ENCODE peak calls at places on chromosomes 3 and 15, in eight cellular contexts. One of them, this sample, is unnamed.

GRCh38 chr3:30131171-30131570 is 475.2 kb upstream of the TGFBR2 start:
- DNase-seq in glutamatergic neuron: no peak
- DNase-seq in dermis blood vessel endothelial cell: peak; percentile 9
- DNase-seq in erythroblast: peak; percentile 53
- DNase-seq in stimulated activated naive B cell treated with anti-CD40 and anti-IgM and Interleukin-4, amounts not matched to agents 10 μg/mL and 1 μg/mL and 100 μg/mL, for 72 hours: no peak
- DNase-seq in sciatic nerve: no peak
- DNase-seq in NCI-H1092 treated with DMSO at 0.1 percent for 48 hours: peak; percentile 22
- DNase-seq in WTC11: no peak
- DNase-seq in this sample: peak; percentile 78

GRCh38 chr15:88844749-88845386 is 41.6 kb downstream of the ACAN start:
- DNase-seq in glutamatergic neuron: no peak
- DNase-seq in dermis blood vessel endothelial cell: no peak
- DNase-seq in erythroblast: no peak
- DNase-seq in stimulated activated naive B cell treated with anti-CD40 and anti-IgM and Interleukin-4, amounts not matched to agents 10 μg/mL and 1 μg/mL and 100 μg/mL, for 72 hours: no peak
- DNase-seq in sciatic nerve: no peak
- DNase-seq in NCI-H1092 treated with DMSO at 0.1 percent for 48 hours: no peak
- DNase-seq in WTC11: no peak
- DNase-seq in this sample: no peak

GRCh38 chr3:16050641-16051467 is 123.6 kb upstream of the GALNT15 start:
- DNase-seq in glutamatergic neuron: no peak
- DNase-seq in dermis blood vessel endothelial cell: peak; percentile 95
- DNase-seq in erythroblast: no peak
- DNase-seq in stimulated activated naive B cell treated with anti-CD40 and anti-IgM and Interleukin-4, amounts not matched to agents 10 μg/mL and 1 μg/mL and 100 μg/mL, for 72 hours: no peak
- DNase-seq in sciatic nerve: no peak
- DNase-seq in NCI-H1092 treated with DMSO at 0.1 percent for 48 hours: no peak
- DNase-seq in WTC11: no peak
- DNase-seq in this sample: no peak

GRCh38 chr3:171811059-171811912 is 1.0 kb upstream of the PLD1 start:
- DNase-seq in glutamatergic neuron: no peak
- DNase-seq in dermis blood vessel endothelial cell: no peak
- DNase-seq in erythroblast: peak; percentile 82
- DNase-seq in stimulated activated naive B cell treated with anti-CD40 and anti-IgM and Interleukin-4, amounts not matched to agents 10 μg/mL and 1 μg/mL and 100 μg/mL, for 72 hours: no peak
- DNase-seq in sciatic nerve: no peak
- DNase-seq in NCI-H1092 treated with DMSO at 0.1 percent for 48 hours: no peak
- DNase-seq in WTC11: no peak
- DNase-seq in this sample: peak; percentile 70

GRCh38 chr3:157572559-157573270 is 69.5 kb upstream of the VEPH1 start:
- DNase-seq in glutamatergic neuron: no peak
- DNase-seq in dermis blood vessel endothelial cell: peak; percentile 88
- DNase-seq in erythroblast: peak; percentile 74
- DNase-seq in stimulated activated naive B cell treated with anti-CD40 and anti-IgM and Interleukin-4, amounts not matched to agents 10 μg/mL and 1 μg/mL and 100 μg/mL, for 72 hours: no peak
- DNase-seq in sciatic nerve: no peak
- DNase-seq in NCI-H1092 treated with DMSO at 0.1 percent for 48 hours: peak; percentile 36
- DNase-seq in WTC11: peak; percentile 42
- DNase-seq in this sample: peak; percentile 73

GRCh38 chr3:127546970-127547733 is 43.4 kb downstream of the TPRA1 start:
- DNase-seq in glutamatergic neuron: no peak
- DNase-seq in dermis blood vessel endothelial cell: no peak
- DNase-seq in erythroblast: no peak
- DNase-seq in stimulated activated naive B cell treated with anti-CD40 and anti-IgM and Interleukin-4, amounts not matched to agents 10 μg/mL and 1 μg/mL and 100 μg/mL, for 72 hours: no peak
- DNase-seq in sciatic nerve: no peak
- DNase-seq in NCI-H1092 treated with DMSO at 0.1 percent for 48 hours: no peak
- DNase-seq in WTC11: peak; percentile 34
- DNase-seq in this sample: no peak

GRCh38 chr3:134040066-134040465 is 10.3 kb upstream of the SLCO2A1 start:
- DNase-seq in glutamatergic neuron: no peak
- DNase-seq in dermis blood vessel endothelial cell: no peak
- DNase-seq in erythroblast: no peak
- DNase-seq in stimulated activated naive B cell treated with anti-CD40 and anti-IgM and Interleukin-4, amounts not matched to agents 10 μg/mL and 1 μg/mL and 100 μg/mL, for 72 hours: no peak
- DNase-seq in sciatic nerve: no peak
- DNase-seq in NCI-H1092 treated with DMSO at 0.1 percent for 48 hours: no peak
- DNase-seq in WTC11: no peak
- DNase-seq in this sample: no peak

GRCh38 chr3:14413381-14414071 is 11.1 kb downstream of the SLC6A6 start:
- DNase-seq in glutamatergic neuron: no peak
- DNase-seq in dermis blood vessel endothelial cell: no peak
- DNase-seq in erythroblast: no peak
- DNase-seq in stimulated activated naive B cell treated with anti-CD40 and anti-IgM and Interleukin-4, amounts not matched to agents 10 μg/mL and 1 μg/mL and 100 μg/mL, for 72 hours: no peak
- DNase-seq in sciatic nerve: no peak
- DNase-seq in NCI-H1092 treated with DMSO at 0.1 percent for 48 hours: no peak
- DNase-seq in WTC11: peak; percentile 54
- DNase-seq in this sample: no peak

GRCh38 chr3:24550588-24550987 is 55.9 kb upstream of the THRB start:
- DNase-seq in glutamatergic neuron: no peak
- DNase-seq in dermis blood vessel endothelial cell: no peak
- DNase-seq in erythroblast: no peak
- DNase-seq in stimulated activated naive B cell treated with anti-CD40 and anti-IgM and Interleukin-4, amounts not matched to agents 10 μg/mL and 1 μg/mL and 100 μg/mL, for 72 hours: no peak
- DNase-seq in sciatic nerve: no peak
- DNase-seq in NCI-H1092 treated with DMSO at 0.1 percent for 48 hours: no peak
- DNase-seq in WTC11: no peak
- DNase-seq in this sample: no peak

GRCh38 chr15:75731248-75732100 is 18.8 kb upstream of the CSPG4 start:
- DNase-seq in glutamatergic neuron: no peak
- DNase-seq in dermis blood vessel endothelial cell: peak; percentile 32
- DNase-seq in erythroblast: no peak
- DNase-seq in stimulated activated naive B cell treated with anti-CD40 and anti-IgM and Interleukin-4, amounts not matched to agents 10 μg/mL and 1 μg/mL and 100 μg/mL, for 72 hours: no peak
- DNase-seq in sciatic nerve: peak; percentile 77
- DNase-seq in NCI-H1092 treated with DMSO at 0.1 percent for 48 hours: peak; percentile 3
- DNase-seq in WTC11: peak; percentile 40
- DNase-seq in this sample: no peak

GRCh38 chr3:169662215-169663070 is 1.1 kb downstream of the MECOM start:
- DNase-seq in glutamatergic neuron: peak; percentile 81
- DNase-seq in dermis blood vessel endothelial cell: peak; percentile 89
- DNase-seq in erythroblast: peak; percentile 81
- DNase-seq in stimulated activated naive B cell treated with anti-CD40 and anti-IgM and Interleukin-4, amounts not matched to agents 10 μg/mL and 1 μg/mL and 100 μg/mL, for 72 hours: peak; percentile 42
- DNase-seq in sciatic nerve: peak; percentile 74
- DNase-seq in NCI-H1092 treated with DMSO at 0.1 percent for 48 hours: peak; percentile 91
- DNase-seq in WTC11: peak; percentile 90
- DNase-seq in this sample: peak; percentile 74

GRCh38 chr3:105715372-105715771 is 153.4 kb downstream of the CBLB start:
- DNase-seq in glutamatergic neuron: no peak
- DNase-seq in dermis blood vessel endothelial cell: peak; percentile 48
- DNase-seq in erythroblast: no peak
- DNase-seq in stimulated activated naive B cell treated with anti-CD40 and anti-IgM and Interleukin-4, amounts not matched to agents 10 μg/mL and 1 μg/mL and 100 μg/mL, for 72 hours: no peak
- DNase-seq in sciatic nerve: no peak
- DNase-seq in NCI-H1092 treated with DMSO at 0.1 percent for 48 hours: no peak
- DNase-seq in WTC11: no peak
- DNase-seq in this sample: no peak

GRCh38 chr3:130857336-130858026 is 36.4 kb upstream of the ATP2C1 start:
- DNase-seq in glutamatergic neuron: no peak
- DNase-seq in dermis blood vessel endothelial cell: no peak
- DNase-seq in erythroblast: no peak
- DNase-seq in stimulated activated naive B cell treated with anti-CD40 and anti-IgM and Interleukin-4, amounts not matched to agents 10 μg/mL and 1 μg/mL and 100 μg/mL, for 72 hours: no peak
- DNase-seq in sciatic nerve: no peak
- DNase-seq in NCI-H1092 treated with DMSO at 0.1 percent for 48 hours: no peak
- DNase-seq in WTC11: no peak
- DNase-seq in this sample: peak; percentile 42

GRCh38 chr15:79455361-79455760 is 23.2 kb downstream of the MINAR1 start:
- DNase-seq in glutamatergic neuron: no peak
- DNase-seq in dermis blood vessel endothelial cell: no peak
- DNase-seq in erythroblast: no peak
- DNase-seq in stimulated activated naive B cell treated with anti-CD40 and anti-IgM and Interleukin-4, amounts not matched to agents 10 μg/mL and 1 μg/mL and 100 μg/mL, for 72 hours: no peak
- DNase-seq in sciatic nerve: no peak
- DNase-seq in NCI-H1092 treated with DMSO at 0.1 percent for 48 hours: no peak
- DNase-seq in WTC11: no peak
- DNase-seq in this sample: no peak

GRCh38 chr15:94069834-94070233 is 161.5 kb upstream of the MCTP2 start:
- DNase-seq in glutamatergic neuron: no peak
- DNase-seq in dermis blood vessel endothelial cell: no peak
- DNase-seq in erythroblast: no peak
- DNase-seq in stimulated activated naive B cell treated with anti-CD40 and anti-IgM and Interleukin-4, amounts not matched to agents 10 μg/mL and 1 μg/mL and 100 μg/mL, for 72 hours: no peak
- DNase-seq in sciatic nerve: no peak
- DNase-seq in NCI-H1092 treated with DMSO at 0.1 percent for 48 hours: no peak
- DNase-seq in WTC11: no peak
- DNase-seq in this sample: no peak

GRCh38 chr15:39171944-39172368 is 408.9 kb upstream of the THBS1 start:
- DNase-seq in glutamatergic neuron: no peak
- DNase-seq in dermis blood vessel endothelial cell: peak; percentile 99
- DNase-seq in erythroblast: peak; percentile 34
- DNase-seq in stimulated activated naive B cell treated with anti-CD40 and anti-IgM and Interleukin-4, amounts not matched to agents 10 μg/mL and 1 μg/mL and 100 μg/mL, for 72 hours: no peak
- DNase-seq in sciatic nerve: peak; percentile 76
- DNase-seq in NCI-H1092 treated with DMSO at 0.1 percent for 48 hours: peak; percentile 26
- DNase-seq in WTC11: peak; percentile 63
- DNase-seq in this sample: peak; percentile 91

GRCh38 chr3:153210116-153210515 is 48.1 kb downstream of the RAP2B start:
- DNase-seq in glutamatergic neuron: no peak
- DNase-seq in dermis blood vessel endothelial cell: no peak
- DNase-seq in erythroblast: no peak
- DNase-seq in stimulated activated naive B cell treated with anti-CD40 and anti-IgM and Interleukin-4, amounts not matched to agents 10 μg/mL and 1 μg/mL and 100 μg/mL, for 72 hours: no peak
- DNase-seq in sciatic nerve: no peak
- DNase-seq in NCI-H1092 treated with DMSO at 0.1 percent for 48 hours: no peak
- DNase-seq in WTC11: no peak
- DNase-seq in this sample: no peak

GRCh38 chr3:153614563-153614962 is 452.5 kb downstream of the RAP2B start:
- DNase-seq in glutamatergic neuron: no peak
- DNase-seq in dermis blood vessel endothelial cell: peak; percentile 53
- DNase-seq in erythroblast: no peak
- DNase-seq in stimulated activated naive B cell treated with anti-CD40 and anti-IgM and Interleukin-4, amounts not matched to agents 10 μg/mL and 1 μg/mL and 100 μg/mL, for 72 hours: no peak
- DNase-seq in sciatic nerve: no peak
- DNase-seq in NCI-H1092 treated with DMSO at 0.1 percent for 48 hours: no peak
- DNase-seq in WTC11: no peak
- DNase-seq in this sample: no peak

GRCh38 chr3:164470471-164470870 is 607.8 kb downstream of the SI start:
- DNase-seq in glutamatergic neuron: no peak
- DNase-seq in dermis blood vessel endothelial cell: no peak
- DNase-seq in erythroblast: no peak
- DNase-seq in stimulated activated naive B cell treated with anti-CD40 and anti-IgM and Interleukin-4, amounts not matched to agents 10 μg/mL and 1 μg/mL and 100 μg/mL, for 72 hours: no peak
- DNase-seq in sciatic nerve: no peak
- DNase-seq in NCI-H1092 treated with DMSO at 0.1 percent for 48 hours: no peak
- DNase-seq in WTC11: no peak
- DNase-seq in this sample: no peak

GRCh38 chr3:13133011-13133410 is 59.8 kb upstream of the IQSEC1 start:
- DNase-seq in glutamatergic neuron: no peak
- DNase-seq in dermis blood vessel endothelial cell: no peak
- DNase-seq in erythroblast: no peak
- DNase-seq in stimulated activated naive B cell treated with anti-CD40 and anti-IgM and Interleukin-4, amounts not matched to agents 10 μg/mL and 1 μg/mL and 100 μg/mL, for 72 hours: no peak
- DNase-seq in sciatic nerve: no peak
- DNase-seq in NCI-H1092 treated with DMSO at 0.1 percent for 48 hours: no peak
- DNase-seq in WTC11: no peak
- DNase-seq in this sample: no peak

GRCh38 chr3:66035763-66036477 is 2.8 kb downstream of the MAGI1 start:
- DNase-seq in glutamatergic neuron: no peak
- DNase-seq in dermis blood vessel endothelial cell: peak; percentile 41
- DNase-seq in erythroblast: no peak
- DNase-seq in stimulated activated naive B cell treated with anti-CD40 and anti-IgM and Interleukin-4, amounts not matched to agents 10 μg/mL and 1 μg/mL and 100 μg/mL, for 72 hours: no peak
- DNase-seq in sciatic nerve: no peak
- DNase-seq in NCI-H1092 treated with DMSO at 0.1 percent for 48 hours: no peak
- DNase-seq in WTC11: no peak
- DNase-seq in this sample: no peak

GRCh38 chr3:53043738-53044137 is 2.1 kb downstream of the SFMBT1 start:
- DNase-seq in glutamatergic neuron: no peak
- DNase-seq in dermis blood vessel endothelial cell: no peak
- DNase-seq in erythroblast: no peak
- DNase-seq in stimulated activated naive B cell treated with anti-CD40 and anti-IgM and Interleukin-4, amounts not matched to agents 10 μg/mL and 1 μg/mL and 100 μg/mL, for 72 hours: no peak
- DNase-seq in sciatic nerve: no peak
- DNase-seq in NCI-H1092 treated with DMSO at 0.1 percent for 48 hours: no peak
- DNase-seq in WTC11: no peak
- DNase-seq in this sample: peak; percentile 36

GRCh38 chr3:151203053-151203420 is at the start of gene GPR171:
- DNase-seq in glutamatergic neuron: no peak
- DNase-seq in dermis blood vessel endothelial cell: no peak
- DNase-seq in erythroblast: no peak
- DNase-seq in stimulated activated naive B cell treated with anti-CD40 and anti-IgM and Interleukin-4, amounts not matched to agents 10 μg/mL and 1 μg/mL and 100 μg/mL, for 72 hours: peak; percentile 41
- DNase-seq in sciatic nerve: no peak
- DNase-seq in NCI-H1092 treated with DMSO at 0.1 percent for 48 hours: no peak
- DNase-seq in WTC11: no peak
- DNase-seq in this sample: no peak

GRCh38 chr3:128366652-128367051 is 100.0 kb downstream of the DNAJB8 start:
- DNase-seq in glutamatergic neuron: no peak
- DNase-seq in dermis blood vessel endothelial cell: peak; percentile 24
- DNase-seq in erythroblast: no peak
- DNase-seq in stimulated activated naive B cell treated with anti-CD40 and anti-IgM and Interleukin-4, amounts not matched to agents 10 μg/mL and 1 μg/mL and 100 μg/mL, for 72 hours: no peak
- DNase-seq in sciatic nerve: no peak
- DNase-seq in NCI-H1092 treated with DMSO at 0.1 percent for 48 hours: no peak
- DNase-seq in WTC11: no peak
- DNase-seq in this sample: no peak

GRCh38 chr15:53837263-53837662 is 77.8 kb upstream of the WDR72 start:
- DNase-seq in glutamatergic neuron: no peak
- DNase-seq in dermis blood vessel endothelial cell: no peak
- DNase-seq in erythroblast: no peak
- DNase-seq in stimulated activated naive B cell treated with anti-CD40 and anti-IgM and Interleukin-4, amounts not matched to agents 10 μg/mL and 1 μg/mL and 100 μg/mL, for 72 hours: no peak
- DNase-seq in sciatic nerve: no peak
- DNase-seq in NCI-H1092 treated with DMSO at 0.1 percent for 48 hours: peak; percentile 80
- DNase-seq in WTC11: no peak
- DNase-seq in this sample: no peak

GRCh38 chr3:13171704-13172643 is 98.7 kb upstream of the IQSEC1 start:
- DNase-seq in glutamatergic neuron: no peak
- DNase-seq in dermis blood vessel endothelial cell: no peak
- DNase-seq in erythroblast: no peak
- DNase-seq in stimulated activated naive B cell treated with anti-CD40 and anti-IgM and Interleukin-4, amounts not matched to agents 10 μg/mL and 1 μg/mL and 100 μg/mL, for 72 hours: no peak
- DNase-seq in sciatic nerve: no peak
- DNase-seq in NCI-H1092 treated with DMSO at 0.1 percent for 48 hours: no peak
- DNase-seq in WTC11: no peak
- DNase-seq in this sample: no peak

GRCh38 chr3:112752092-112752512 is 94.6 kb downstream of the CD200R1L start:
- DNase-seq in glutamatergic neuron: no peak
- DNase-seq in dermis blood vessel endothelial cell: no peak
- DNase-seq in erythroblast: no peak
- DNase-seq in stimulated activated naive B cell treated with anti-CD40 and anti-IgM and Interleukin-4, amounts not matched to agents 10 μg/mL and 1 μg/mL and 100 μg/mL, for 72 hours: no peak
- DNase-seq in sciatic nerve: no peak
- DNase-seq in NCI-H1092 treated with DMSO at 0.1 percent for 48 hours: no peak
- DNase-seq in WTC11: no peak
- DNase-seq in this sample: no peak